ENCODE peak calls at places on chromosomes 13 and 19, in six cellular contexts. One of them, this sample, is unnamed.
A peak's percentile ranks its signal among the peaks of the same experiment; 100 is the strongest.

GRCh38 chr19:17950310-17951150 is 16.4 kb upstream of the KCNN1 start:
- DNase-seq in mesothelial cell of epicardium: peak; percentile 66
- DNase-seq in stimulated activated CD4-positive, alpha-beta T cell treated with anti-CD3 and anti-CD28 coated beads, Interleukin-12 subunit alpha, Interleukin-12 subunit beta, amount 100 ng/mL, for 4 hours: no peak
- DNase-seq in activated naive CD4-positive, alpha-beta T cell: no peak
- DNase-seq in NCI-H748 treated with DMSO at 0.1 percent for 48 hours: no peak
- DNase-seq in fibroblast of mammary gland: no peak
- DNase-seq in this sample: peak; percentile 19

GRCh38 chr13:57629821-57630235 is 1.7 kb upstream of the PCDH17 start:
- DNase-seq in mesothelial cell of epicardium: peak; percentile 94
- DNase-seq in stimulated activated CD4-positive, alpha-beta T cell treated with anti-CD3 and anti-CD28 coated beads, Interleukin-12 subunit alpha, Interleukin-12 subunit beta, amount 100 ng/mL, for 4 hours: no peak
- DNase-seq in activated naive CD4-positive, alpha-beta T cell: no peak
- DNase-seq in NCI-H748 treated with DMSO at 0.1 percent for 48 hours: peak; percentile 97
- DNase-seq in fibroblast of mammary gland: peak; percentile 67
- DNase-seq in this sample: no peak

GRCh38 chr19:32373614-32374295 is 28.3 kb downstream of the ZNF507 start:
- DNase-seq in mesothelial cell of epicardium: no peak
- DNase-seq in stimulated activated CD4-positive, alpha-beta T cell treated with anti-CD3 and anti-CD28 coated beads, Interleukin-12 subunit alpha, Interleukin-12 subunit beta, amount 100 ng/mL, for 4 hours: no peak
- DNase-seq in activated naive CD4-positive, alpha-beta T cell: no peak
- DNase-seq in NCI-H748 treated with DMSO at 0.1 percent for 48 hours: peak; percentile 84
- DNase-seq in fibroblast of mammary gland: peak; percentile 99
- DNase-seq in this sample: no peak

GRCh38 chr19:6087074-6087506 is 23.2 kb downstream of the RFX2 start:
- DNase-seq in mesothelial cell of epicardium: no peak
- DNase-seq in stimulated activated CD4-positive, alpha-beta T cell treated with anti-CD3 and anti-CD28 coated beads, Interleukin-12 subunit alpha, Interleukin-12 subunit beta, amount 100 ng/mL, for 4 hours: no peak
- DNase-seq in activated naive CD4-positive, alpha-beta T cell: no peak
- DNase-seq in NCI-H748 treated with DMSO at 0.1 percent for 48 hours: peak; percentile 13
- DNase-seq in fibroblast of mammary gland: no peak
- DNase-seq in this sample: no peak

GRCh38 chr19:40200352-40201099 is 9.3 kb downstream of the MAP3K10 start:
- DNase-seq in mesothelial cell of epicardium: no peak
- DNase-seq in stimulated activated CD4-positive, alpha-beta T cell treated with anti-CD3 and anti-CD28 coated beads, Interleukin-12 subunit alpha, Interleukin-12 subunit beta, amount 100 ng/mL, for 4 hours: no peak
- DNase-seq in activated naive CD4-positive, alpha-beta T cell: no peak
- DNase-seq in NCI-H748 treated with DMSO at 0.1 percent for 48 hours: no peak
- DNase-seq in fibroblast of mammary gland: no peak
- DNase-seq in this sample: no peak

GRCh38 chr19:3201072-3201700 is 15.5 kb downstream of the NCLN start:
- DNase-seq in mesothelial cell of epicardium: no peak
- DNase-seq in stimulated activated CD4-positive, alpha-beta T cell treated with anti-CD3 and anti-CD28 coated beads, Interleukin-12 subunit alpha, Interleukin-12 subunit beta, amount 100 ng/mL, for 4 hours: no peak
- DNase-seq in activated naive CD4-positive, alpha-beta T cell: no peak
- DNase-seq in NCI-H748 treated with DMSO at 0.1 percent for 48 hours: no peak
- DNase-seq in fibroblast of mammary gland: no peak
- DNase-seq in this sample: no peak

GRCh38 chr13:61029064-61029463 is 386.6 kb downstream of the PCDH20 start:
- DNase-seq in mesothelial cell of epicardium: no peak
- DNase-seq in stimulated activated CD4-positive, alpha-beta T cell treated with anti-CD3 and anti-CD28 coated beads, Interleukin-12 subunit alpha, Interleukin-12 subunit beta, amount 100 ng/mL, for 4 hours: no peak
- DNase-seq in activated naive CD4-positive, alpha-beta T cell: no peak
- DNase-seq in NCI-H748 treated with DMSO at 0.1 percent for 48 hours: peak; percentile 36
- DNase-seq in fibroblast of mammary gland: no peak
- DNase-seq in this sample: no peak

GRCh38 chr19:49020931-49021895 is 2.9 kb downstream of the CGB3 start:
- DNase-seq in mesothelial cell of epicardium: no peak
- DNase-seq in stimulated activated CD4-positive, alpha-beta T cell treated with anti-CD3 and anti-CD28 coated beads, Interleukin-12 subunit alpha, Interleukin-12 subunit beta, amount 100 ng/mL, for 4 hours: no peak
- DNase-seq in activated naive CD4-positive, alpha-beta T cell: no peak
- DNase-seq in NCI-H748 treated with DMSO at 0.1 percent for 48 hours: no peak
- DNase-seq in fibroblast of mammary gland: peak; percentile 70
- DNase-seq in this sample: no peak

GRCh38 chr19:44051654-44052402 is at the start of gene ZNF223:
- DNase-seq in mesothelial cell of epicardium: peak; percentile 82
- DNase-seq in stimulated activated CD4-positive, alpha-beta T cell treated with anti-CD3 and anti-CD28 coated beads, Interleukin-12 subunit alpha, Interleukin-12 subunit beta, amount 100 ng/mL, for 4 hours: peak; percentile 70
- DNase-seq in activated naive CD4-positive, alpha-beta T cell: no peak
- DNase-seq in NCI-H748 treated with DMSO at 0.1 percent for 48 hours: peak; percentile 98
- DNase-seq in fibroblast of mammary gland: peak; percentile 92
- DNase-seq in this sample: peak; percentile 98

GRCh38 chr13:28532226-28533048 is 37.5 kb upstream of the FLT1 start:
- DNase-seq in mesothelial cell of epicardium: peak; percentile 46
- DNase-seq in stimulated activated CD4-positive, alpha-beta T cell treated with anti-CD3 and anti-CD28 coated beads, Interleukin-12 subunit alpha, Interleukin-12 subunit beta, amount 100 ng/mL, for 4 hours: no peak
- DNase-seq in activated naive CD4-positive, alpha-beta T cell: no peak
- DNase-seq in NCI-H748 treated with DMSO at 0.1 percent for 48 hours: no peak
- DNase-seq in fibroblast of mammary gland: no peak
- DNase-seq in this sample: peak; percentile 30

GRCh38 chr19:12163841-12164240 is 945 bp downstream of the ZNF136 start:
- DNase-seq in mesothelial cell of epicardium: no peak
- DNase-seq in stimulated activated CD4-positive, alpha-beta T cell treated with anti-CD3 and anti-CD28 coated beads, Interleukin-12 subunit alpha, Interleukin-12 subunit beta, amount 100 ng/mL, for 4 hours: no peak
- DNase-seq in activated naive CD4-positive, alpha-beta T cell: no peak
- DNase-seq in NCI-H748 treated with DMSO at 0.1 percent for 48 hours: no peak
- DNase-seq in fibroblast of mammary gland: peak; percentile 51
- DNase-seq in this sample: no peak

GRCh38 chr13:45142440-45143345 is 22.4 kb downstream of the GTF2F2 start:
- DNase-seq in mesothelial cell of epicardium: no peak
- DNase-seq in stimulated activated CD4-positive, alpha-beta T cell treated with anti-CD3 and anti-CD28 coated beads, Interleukin-12 subunit alpha, Interleukin-12 subunit beta, amount 100 ng/mL, for 4 hours: no peak
- DNase-seq in activated naive CD4-positive, alpha-beta T cell: no peak
- DNase-seq in NCI-H748 treated with DMSO at 0.1 percent for 48 hours: no peak
- DNase-seq in fibroblast of mammary gland: peak; percentile 5
- DNase-seq in this sample: no peak

GRCh38 chr13:42807236-42807635 is 25.9 kb downstream of the FAM216B start:
- DNase-seq in mesothelial cell of epicardium: no peak
- DNase-seq in stimulated activated CD4-positive, alpha-beta T cell treated with anti-CD3 and anti-CD28 coated beads, Interleukin-12 subunit alpha, Interleukin-12 subunit beta, amount 100 ng/mL, for 4 hours: no peak
- DNase-seq in activated naive CD4-positive, alpha-beta T cell: no peak
- DNase-seq in NCI-H748 treated with DMSO at 0.1 percent for 48 hours: peak; percentile 38
- DNase-seq in fibroblast of mammary gland: peak; percentile 41
- DNase-seq in this sample: no peak

GRCh38 chr13:112934075-112934474 is 34.9 kb upstream of the MCF2L start:
- DNase-seq in mesothelial cell of epicardium: no peak
- DNase-seq in stimulated activated CD4-positive, alpha-beta T cell treated with anti-CD3 and anti-CD28 coated beads, Interleukin-12 subunit alpha, Interleukin-12 subunit beta, amount 100 ng/mL, for 4 hours: no peak
- DNase-seq in activated naive CD4-positive, alpha-beta T cell: no peak
- DNase-seq in NCI-H748 treated with DMSO at 0.1 percent for 48 hours: no peak
- DNase-seq in fibroblast of mammary gland: no peak
- DNase-seq in this sample: no peak

GRCh38 chr13:90302113-90302512 is 1045.4 kb upstream of the MIR17HG start:
- DNase-seq in mesothelial cell of epicardium: no peak
- DNase-seq in stimulated activated CD4-positive, alpha-beta T cell treated with anti-CD3 and anti-CD28 coated beads, Interleukin-12 subunit alpha, Interleukin-12 subunit beta, amount 100 ng/mL, for 4 hours: no peak
- DNase-seq in activated naive CD4-positive, alpha-beta T cell: no peak
- DNase-seq in NCI-H748 treated with DMSO at 0.1 percent for 48 hours: no peak
- DNase-seq in fibroblast of mammary gland: peak; percentile 55
- DNase-seq in this sample: no peak

GRCh38 chr13:28657784-28658538 is 969 bp upstream of the POMP start:
- DNase-seq in mesothelial cell of epicardium: no peak
- DNase-seq in stimulated activated CD4-positive, alpha-beta T cell treated with anti-CD3 and anti-CD28 coated beads, Interleukin-12 subunit alpha, Interleukin-12 subunit beta, amount 100 ng/mL, for 4 hours: no peak
- DNase-seq in activated naive CD4-positive, alpha-beta T cell: no peak
- DNase-seq in NCI-H748 treated with DMSO at 0.1 percent for 48 hours: no peak
- DNase-seq in fibroblast of mammary gland: peak; percentile 48
- DNase-seq in this sample: no peak

GRCh38 chr19:35596366-35596999 is 10.5 kb downstream of the PMIS2 start:
- DNase-seq in mesothelial cell of epicardium: no peak
- DNase-seq in stimulated activated CD4-positive, alpha-beta T cell treated with anti-CD3 and anti-CD28 coated beads, Interleukin-12 subunit alpha, Interleukin-12 subunit beta, amount 100 ng/mL, for 4 hours: no peak
- DNase-seq in activated naive CD4-positive, alpha-beta T cell: no peak
- DNase-seq in NCI-H748 treated with DMSO at 0.1 percent for 48 hours: no peak
- DNase-seq in fibroblast of mammary gland: peak; percentile 27
- DNase-seq in this sample: no peak

GRCh38 chr13:110244926-110245325 is 62.0 kb downstream of the COL4A1 start:
- DNase-seq in mesothelial cell of epicardium: no peak
- DNase-seq in stimulated activated CD4-positive, alpha-beta T cell treated with anti-CD3 and anti-CD28 coated beads, Interleukin-12 subunit alpha, Interleukin-12 subunit beta, amount 100 ng/mL, for 4 hours: no peak
- DNase-seq in activated naive CD4-positive, alpha-beta T cell: no peak
- DNase-seq in NCI-H748 treated with DMSO at 0.1 percent for 48 hours: no peak
- DNase-seq in fibroblast of mammary gland: no peak
- DNase-seq in this sample: no peak

GRCh38 chr13:80239571-80240255 is 101.2 kb downstream of the SPRY2 start:
- DNase-seq in mesothelial cell of epicardium: no peak
- DNase-seq in stimulated activated CD4-positive, alpha-beta T cell treated with anti-CD3 and anti-CD28 coated beads, Interleukin-12 subunit alpha, Interleukin-12 subunit beta, amount 100 ng/mL, for 4 hours: no peak
- DNase-seq in activated naive CD4-positive, alpha-beta T cell: no peak
- DNase-seq in NCI-H748 treated with DMSO at 0.1 percent for 48 hours: no peak
- DNase-seq in fibroblast of mammary gland: no peak
- DNase-seq in this sample: no peak

GRCh38 chr19:56504581-56504980 is 3.1 kb upstream of the ZNF471 start:
- DNase-seq in mesothelial cell of epicardium: no peak
- DNase-seq in stimulated activated CD4-positive, alpha-beta T cell treated with anti-CD3 and anti-CD28 coated beads, Interleukin-12 subunit alpha, Interleukin-12 subunit beta, amount 100 ng/mL, for 4 hours: no peak
- DNase-seq in activated naive CD4-positive, alpha-beta T cell: no peak
- DNase-seq in NCI-H748 treated with DMSO at 0.1 percent for 48 hours: no peak
- DNase-seq in fibroblast of mammary gland: peak; percentile 52
- DNase-seq in this sample: no peak

GRCh38 chr13:93249259-93249917 is 22.8 kb downstream of the GPC6 start:
- DNase-seq in mesothelial cell of epicardium: no peak
- DNase-seq in stimulated activated CD4-positive, alpha-beta T cell treated with anti-CD3 and anti-CD28 coated beads, Interleukin-12 subunit alpha, Interleukin-12 subunit beta, amount 100 ng/mL, for 4 hours: no peak
- DNase-seq in activated naive CD4-positive, alpha-beta T cell: no peak
- DNase-seq in NCI-H748 treated with DMSO at 0.1 percent for 48 hours: no peak
- DNase-seq in fibroblast of mammary gland: peak; percentile 93
- DNase-seq in this sample: no peak

GRCh38 chr13:20703785-20704458 is 423 bp downstream of the IL17D start:
- DNase-seq in mesothelial cell of epicardium: peak; percentile 85
- DNase-seq in stimulated activated CD4-positive, alpha-beta T cell treated with anti-CD3 and anti-CD28 coated beads, Interleukin-12 subunit alpha, Interleukin-12 subunit beta, amount 100 ng/mL, for 4 hours: peak; percentile 72
- DNase-seq in activated naive CD4-positive, alpha-beta T cell: peak; percentile 35
- DNase-seq in NCI-H748 treated with DMSO at 0.1 percent for 48 hours: peak; percentile 81
- DNase-seq in fibroblast of mammary gland: peak; percentile 65
- DNase-seq in this sample: peak; percentile 90

GRCh38 chr13:104143760-104144406 is 1077.7 kb upstream of the SLC10A2 start:
- DNase-seq in mesothelial cell of epicardium: no peak
- DNase-seq in stimulated activated CD4-positive, alpha-beta T cell treated with anti-CD3 and anti-CD28 coated beads, Interleukin-12 subunit alpha, Interleukin-12 subunit beta, amount 100 ng/mL, for 4 hours: no peak
- DNase-seq in activated naive CD4-positive, alpha-beta T cell: no peak
- DNase-seq in NCI-H748 treated with DMSO at 0.1 percent for 48 hours: peak; percentile 51
- DNase-seq in fibroblast of mammary gland: no peak
- DNase-seq in this sample: peak; percentile 66

GRCh38 chr19:33823341-33823740 is 26.7 kb downstream of the KCTD15 start:
- DNase-seq in mesothelial cell of epicardium: no peak
- DNase-seq in stimulated activated CD4-positive, alpha-beta T cell treated with anti-CD3 and anti-CD28 coated beads, Interleukin-12 subunit alpha, Interleukin-12 subunit beta, amount 100 ng/mL, for 4 hours: no peak
- DNase-seq in activated naive CD4-positive, alpha-beta T cell: no peak
- DNase-seq in NCI-H748 treated with DMSO at 0.1 percent for 48 hours: no peak
- DNase-seq in fibroblast of mammary gland: no peak
- DNase-seq in this sample: no peak

GRCh38 chr19:7850429-7850819 is 20.4 kb downstream of the EVI5L start:
- DNase-seq in mesothelial cell of epicardium: no peak
- DNase-seq in stimulated activated CD4-positive, alpha-beta T cell treated with anti-CD3 and anti-CD28 coated beads, Interleukin-12 subunit alpha, Interleukin-12 subunit beta, amount 100 ng/mL, for 4 hours: no peak
- DNase-seq in activated naive CD4-positive, alpha-beta T cell: no peak
- DNase-seq in NCI-H748 treated with DMSO at 0.1 percent for 48 hours: no peak
- DNase-seq in fibroblast of mammary gland: no peak
- DNase-seq in this sample: no peak

GRCh38 chr13:87671031-87671823 is at the start of gene SLITRK5:
- DNase-seq in mesothelial cell of epicardium: peak; percentile 88
- DNase-seq in stimulated activated CD4-positive, alpha-beta T cell treated with anti-CD3 and anti-CD28 coated beads, Interleukin-12 subunit alpha, Interleukin-12 subunit beta, amount 100 ng/mL, for 4 hours: peak; percentile 65
- DNase-seq in activated naive CD4-positive, alpha-beta T cell: peak; percentile 9
- DNase-seq in NCI-H748 treated with DMSO at 0.1 percent for 48 hours: peak; percentile 78
- DNase-seq in fibroblast of mammary gland: peak; percentile 44
- DNase-seq in this sample: peak; percentile 61

GRCh38 chr19:18975864-18976263 is 34.8 kb upstream of the HOMER3 start:
- DNase-seq in mesothelial cell of epicardium: no peak
- DNase-seq in stimulated activated CD4-positive, alpha-beta T cell treated with anti-CD3 and anti-CD28 coated beads, Interleukin-12 subunit alpha, Interleukin-12 subunit beta, amount 100 ng/mL, for 4 hours: no peak
- DNase-seq in activated naive CD4-positive, alpha-beta T cell: no peak
- DNase-seq in NCI-H748 treated with DMSO at 0.1 percent for 48 hours: no peak
- DNase-seq in fibroblast of mammary gland: no peak
- DNase-seq in this sample: no peak

GRCh38 chr13:75153834-75154233 is 328.1 kb downstream of the TBC1D4 start:
- DNase-seq in mesothelial cell of epicardium: no peak
- DNase-seq in stimulated activated CD4-positive, alpha-beta T cell treated with anti-CD3 and anti-CD28 coated beads, Interleukin-12 subunit alpha, Interleukin-12 subunit beta, amount 100 ng/mL, for 4 hours: no peak
- DNase-seq in activated naive CD4-positive, alpha-beta T cell: no peak
- DNase-seq in NCI-H748 treated with DMSO at 0.1 percent for 48 hours: no peak
- DNase-seq in fibroblast of mammary gland: peak; percentile 33
- DNase-seq in this sample: no peak

GRCh38 chr19:7928741-7929701 is 3.1 kb upstream of the CTXN1 start:
- DNase-seq in mesothelial cell of epicardium: peak; percentile 71
- DNase-seq in stimulated activated CD4-positive, alpha-beta T cell treated with anti-CD3 and anti-CD28 coated beads, Interleukin-12 subunit alpha, Interleukin-12 subunit beta, amount 100 ng/mL, for 4 hours: peak; percentile 45
- DNase-seq in activated naive CD4-positive, alpha-beta T cell: no peak
- DNase-seq in NCI-H748 treated with DMSO at 0.1 percent for 48 hours: no peak
- DNase-seq in fibroblast of mammary gland: peak; percentile 87
- DNase-seq in this sample: no peak

GRCh38 chr19:16051254-16052025 is 24.9 kb upstream of the TPM4 start:
- DNase-seq in mesothelial cell of epicardium: no peak
- DNase-seq in stimulated activated CD4-positive, alpha-beta T cell treated with anti-CD3 and anti-CD28 coated beads, Interleukin-12 subunit alpha, Interleukin-12 subunit beta, amount 100 ng/mL, for 4 hours: no peak
- DNase-seq in activated naive CD4-positive, alpha-beta T cell: no peak
- DNase-seq in NCI-H748 treated with DMSO at 0.1 percent for 48 hours: no peak
- DNase-seq in fibroblast of mammary gland: peak; percentile 60
- DNase-seq in this sample: no peak

GRCh38 chr13:72204291-72204690 is 337.3 kb upstream of the DACH1 start:
- DNase-seq in mesothelial cell of epicardium: no peak
- DNase-seq in stimulated activated CD4-positive, alpha-beta T cell treated with anti-CD3 and anti-CD28 coated beads, Interleukin-12 subunit alpha, Interleukin-12 subunit beta, amount 100 ng/mL, for 4 hours: no peak
- DNase-seq in activated naive CD4-positive, alpha-beta T cell: no peak
- DNase-seq in NCI-H748 treated with DMSO at 0.1 percent for 48 hours: no peak
- DNase-seq in fibroblast of mammary gland: peak; percentile 23
- DNase-seq in this sample: no peak

GRCh38 chr19:33552191-33552927 is 30.8 kb upstream of the PEPD start:
- DNase-seq in mesothelial cell of epicardium: no peak
- DNase-seq in stimulated activated CD4-positive, alpha-beta T cell treated with anti-CD3 and anti-CD28 coated beads, Interleukin-12 subunit alpha, Interleukin-12 subunit beta, amount 100 ng/mL, for 4 hours: no peak
- DNase-seq in activated naive CD4-positive, alpha-beta T cell: no peak
- DNase-seq in NCI-H748 treated with DMSO at 0.1 percent for 48 hours: no peak
- DNase-seq in fibroblast of mammary gland: no peak
- DNase-seq in this sample: no peak

GRCh38 chr13:105627270-105627669 is 908.2 kb downstream of the EFNB2 start:
- DNase-seq in mesothelial cell of epicardium: no peak
- DNase-seq in stimulated activated CD4-positive, alpha-beta T cell treated with anti-CD3 and anti-CD28 coated beads, Interleukin-12 subunit alpha, Interleukin-12 subunit beta, amount 100 ng/mL, for 4 hours: no peak
- DNase-seq in activated naive CD4-positive, alpha-beta T cell: no peak
- DNase-seq in NCI-H748 treated with DMSO at 0.1 percent for 48 hours: no peak
- DNase-seq in fibroblast of mammary gland: no peak
- DNase-seq in this sample: no peak

GRCh38 chr13:108572782-108573211 is 56.6 kb upstream of the MYO16 start:
- DNase-seq in mesothelial cell of epicardium: no peak
- DNase-seq in stimulated activated CD4-positive, alpha-beta T cell treated with anti-CD3 and anti-CD28 coated beads, Interleukin-12 subunit alpha, Interleukin-12 subunit beta, amount 100 ng/mL, for 4 hours: no peak
- DNase-seq in activated naive CD4-positive, alpha-beta T cell: no peak
- DNase-seq in NCI-H748 treated with DMSO at 0.1 percent for 48 hours: no peak
- DNase-seq in fibroblast of mammary gland: peak; percentile 2
- DNase-seq in this sample: no peak